ENCODE peak calls at places on chromosomes 1 and 21, in nine cellular contexts. One of them, this sample, is unnamed.

GRCh38 chr21:39588884-39589283 is 23.9 kb upstream of the B3GALT5 start:
- DNase-seq in tibial nerve: no peak
- DNase-seq in stimulated activated CD8-positive, alpha-beta memory T cell treated with anti-CD3 and anti-CD28 coated beads, Interleukin-15, amount 100 ng/mL, for 4 hours: no peak
- DNase-seq in fibroblast of the conjunctiva: no peak
- DNase-seq in activated T-cell treated with anti-CD3 and anti-CD28 coated beads, Interleukin-2, amount 50 U/mL, for 72 hours: no peak
- DNase-seq in astrocyte of the spinal cord: no peak
- DNase-seq in effector CD4-positive, alpha-beta T cell: no peak
- DNase-seq in brain microvascular endothelial cell: no peak
- DNase-seq in hypothalamus: no peak
- DNase-seq in this sample: no peak

GRCh38 chr1:228101614-228101993 is 1.5 kb downstream of the C1orf35 start:
- DNase-seq in tibial nerve: no peak
- DNase-seq in stimulated activated CD8-positive, alpha-beta memory T cell treated with anti-CD3 and anti-CD28 coated beads, Interleukin-15, amount 100 ng/mL, for 4 hours: no peak
- DNase-seq in hypothalamus: no peak
- DNase-seq in effector CD4-positive, alpha-beta T cell: no peak
- DNase-seq in fibroblast of the conjunctiva: no peak
- DNase-seq in astrocyte of the spinal cord: no peak
- DNase-seq in activated T-cell treated with anti-CD3 and anti-CD28 coated beads, Interleukin-2, amount 50 U/mL, for 72 hours: no peak
- DNase-seq in brain microvascular endothelial cell: no peak
- DNase-seq in this sample: no peak

GRCh38 chr21:46599251-46599572 is 5.7 kb downstream of the S100B start:
- DNase-seq in effector CD4-positive, alpha-beta T cell: no peak
- DNase-seq in tibial nerve: peak; percentile 33
- DNase-seq in hypothalamus: no peak
- DNase-seq in stimulated activated CD8-positive, alpha-beta memory T cell treated with anti-CD3 and anti-CD28 coated beads, Interleukin-15, amount 100 ng/mL, for 4 hours: no peak
- DNase-seq in activated T-cell treated with anti-CD3 and anti-CD28 coated beads, Interleukin-2, amount 50 U/mL, for 72 hours: no peak
- DNase-seq in astrocyte of the spinal cord: peak; percentile 88
- DNase-seq in brain microvascular endothelial cell: peak; percentile 91
- DNase-seq in fibroblast of the conjunctiva: peak; percentile 57
- DNase-seq in this sample: no peak

GRCh38 chr1:246875041-246876026 is 56.4 kb downstream of the AHCTF1 start:
- DNase-seq in astrocyte of the spinal cord: peak; percentile 65
- DNase-seq in hypothalamus: no peak
- DNase-seq in activated T-cell treated with anti-CD3 and anti-CD28 coated beads, Interleukin-2, amount 50 U/mL, for 72 hours: peak; percentile 33
- DNase-seq in brain microvascular endothelial cell: peak; percentile 65
- DNase-seq in stimulated activated CD8-positive, alpha-beta memory T cell treated with anti-CD3 and anti-CD28 coated beads, Interleukin-15, amount 100 ng/mL, for 4 hours: no peak
- DNase-seq in effector CD4-positive, alpha-beta T cell: no peak
- DNase-seq in fibroblast of the conjunctiva: no peak
- DNase-seq in tibial nerve: no peak
- DNase-seq in this sample: no peak

GRCh38 chr1:40739455-40740008 is 44.1 kb upstream of the KCNQ4 start:
- DNase-seq in stimulated activated CD8-positive, alpha-beta memory T cell treated with anti-CD3 and anti-CD28 coated beads, Interleukin-15, amount 100 ng/mL, for 4 hours: no peak
- DNase-seq in brain microvascular endothelial cell: no peak
- DNase-seq in effector CD4-positive, alpha-beta T cell: no peak
- DNase-seq in fibroblast of the conjunctiva: no peak
- DNase-seq in hypothalamus: no peak
- DNase-seq in tibial nerve: no peak
- DNase-seq in astrocyte of the spinal cord: no peak
- DNase-seq in activated T-cell treated with anti-CD3 and anti-CD28 coated beads, Interleukin-2, amount 50 U/mL, for 72 hours: no peak
- DNase-seq in this sample: no peak

GRCh38 chr1:53734650-53735211 is 4.2 kb downstream of the GLIS1 start:
- DNase-seq in brain microvascular endothelial cell: peak; percentile 90
- DNase-seq in activated T-cell treated with anti-CD3 and anti-CD28 coated beads, Interleukin-2, amount 50 U/mL, for 72 hours: no peak
- DNase-seq in hypothalamus: no peak
- DNase-seq in fibroblast of the conjunctiva: no peak
- DNase-seq in effector CD4-positive, alpha-beta T cell: no peak
- DNase-seq in tibial nerve: no peak
- DNase-seq in stimulated activated CD8-positive, alpha-beta memory T cell treated with anti-CD3 and anti-CD28 coated beads, Interleukin-15, amount 100 ng/mL, for 4 hours: no peak
- DNase-seq in astrocyte of the spinal cord: peak; percentile 67
- DNase-seq in this sample: no peak

GRCh38 chr1:84406209-84406917 is 8.1 kb downstream of the DNASE2B start:
- DNase-seq in brain microvascular endothelial cell: peak; percentile 68
- DNase-seq in hypothalamus: no peak
- DNase-seq in tibial nerve: no peak
- DNase-seq in fibroblast of the conjunctiva: no peak
- DNase-seq in astrocyte of the spinal cord: peak; percentile 24
- DNase-seq in activated T-cell treated with anti-CD3 and anti-CD28 coated beads, Interleukin-2, amount 50 U/mL, for 72 hours: no peak
- DNase-seq in effector CD4-positive, alpha-beta T cell: no peak
- DNase-seq in stimulated activated CD8-positive, alpha-beta memory T cell treated with anti-CD3 and anti-CD28 coated beads, Interleukin-15, amount 100 ng/mL, for 4 hours: no peak
- DNase-seq in this sample: no peak

GRCh38 chr1:118535901-118536300 is 350.9 kb upstream of the SPAG17 start:
- DNase-seq in stimulated activated CD8-positive, alpha-beta memory T cell treated with anti-CD3 and anti-CD28 coated beads, Interleukin-15, amount 100 ng/mL, for 4 hours: no peak
- DNase-seq in tibial nerve: no peak
- DNase-seq in activated T-cell treated with anti-CD3 and anti-CD28 coated beads, Interleukin-2, amount 50 U/mL, for 72 hours: no peak
- DNase-seq in astrocyte of the spinal cord: no peak
- DNase-seq in effector CD4-positive, alpha-beta T cell: no peak
- DNase-seq in hypothalamus: no peak
- DNase-seq in brain microvascular endothelial cell: no peak
- DNase-seq in fibroblast of the conjunctiva: no peak
- DNase-seq in this sample: no peak

GRCh38 chr1:28578696-28579218 is 13.3 kb upstream of the RAB42 start:
- DNase-seq in tibial nerve: no peak
- DNase-seq in brain microvascular endothelial cell: no peak
- DNase-seq in activated T-cell treated with anti-CD3 and anti-CD28 coated beads, Interleukin-2, amount 50 U/mL, for 72 hours: no peak
- DNase-seq in fibroblast of the conjunctiva: no peak
- DNase-seq in effector CD4-positive, alpha-beta T cell: no peak
- DNase-seq in stimulated activated CD8-positive, alpha-beta memory T cell treated with anti-CD3 and anti-CD28 coated beads, Interleukin-15, amount 100 ng/mL, for 4 hours: no peak
- DNase-seq in astrocyte of the spinal cord: no peak
- DNase-seq in hypothalamus: no peak
- DNase-seq in this sample: no peak

GRCh38 chr1:10050611-10051010 is 17.9 kb downstream of the UBE4B start:
- DNase-seq in effector CD4-positive, alpha-beta T cell: no peak
- DNase-seq in brain microvascular endothelial cell: no peak
- DNase-seq in fibroblast of the conjunctiva: no peak
- DNase-seq in astrocyte of the spinal cord: no peak
- DNase-seq in tibial nerve: no peak
- DNase-seq in hypothalamus: no peak
- DNase-seq in activated T-cell treated with anti-CD3 and anti-CD28 coated beads, Interleukin-2, amount 50 U/mL, for 72 hours: no peak
- DNase-seq in stimulated activated CD8-positive, alpha-beta memory T cell treated with anti-CD3 and anti-CD28 coated beads, Interleukin-15, amount 100 ng/mL, for 4 hours: no peak
- DNase-seq in this sample: no peak

GRCh38 chr1:71307451-71307850 is 226.6 kb upstream of the ZRANB2 start:
- DNase-seq in activated T-cell treated with anti-CD3 and anti-CD28 coated beads, Interleukin-2, amount 50 U/mL, for 72 hours: no peak
- DNase-seq in tibial nerve: no peak
- DNase-seq in brain microvascular endothelial cell: no peak
- DNase-seq in effector CD4-positive, alpha-beta T cell: no peak
- DNase-seq in astrocyte of the spinal cord: peak; percentile 54
- DNase-seq in stimulated activated CD8-positive, alpha-beta memory T cell treated with anti-CD3 and anti-CD28 coated beads, Interleukin-15, amount 100 ng/mL, for 4 hours: no peak
- DNase-seq in fibroblast of the conjunctiva: peak; percentile 44
- DNase-seq in hypothalamus: no peak
- DNase-seq in this sample: no peak

GRCh38 chr1:235954306-235955283 is 87.9 kb upstream of the LYST start:
- DNase-seq in tibial nerve: no peak
- DNase-seq in effector CD4-positive, alpha-beta T cell: peak; percentile 17
- DNase-seq in astrocyte of the spinal cord: no peak
- DNase-seq in fibroblast of the conjunctiva: no peak
- DNase-seq in brain microvascular endothelial cell: peak; percentile 34
- DNase-seq in activated T-cell treated with anti-CD3 and anti-CD28 coated beads, Interleukin-2, amount 50 U/mL, for 72 hours: peak; percentile 45
- DNase-seq in hypothalamus: no peak
- DNase-seq in stimulated activated CD8-positive, alpha-beta memory T cell treated with anti-CD3 and anti-CD28 coated beads, Interleukin-15, amount 100 ng/mL, for 4 hours: no peak
- DNase-seq in this sample: peak; percentile 28

GRCh38 chr1:163928649-163929048 is 606.9 kb downstream of the NUF2 start:
- DNase-seq in brain microvascular endothelial cell: no peak
- DNase-seq in hypothalamus: no peak
- DNase-seq in tibial nerve: no peak
- DNase-seq in effector CD4-positive, alpha-beta T cell: no peak
- DNase-seq in stimulated activated CD8-positive, alpha-beta memory T cell treated with anti-CD3 and anti-CD28 coated beads, Interleukin-15, amount 100 ng/mL, for 4 hours: no peak
- DNase-seq in astrocyte of the spinal cord: no peak
- DNase-seq in activated T-cell treated with anti-CD3 and anti-CD28 coated beads, Interleukin-2, amount 50 U/mL, for 72 hours: no peak
- DNase-seq in fibroblast of the conjunctiva: no peak
- DNase-seq in this sample: no peak